ENCODE peak calls at places on chromosomes 1 and 21, in four cellular contexts. I is HepG2, Y is HCT116, A is K562. Q is an unnamed sample.
A peak's percentile ranks its signal among the peaks of the same experiment; 100 is the strongest.

GRCh38 chr1:28865997-28866650 is 48.2 kb upstream of the EPB41 start:
- DNase-seq in I (no peak), Y (no peak), A (no peak), Q (no peak)

GRCh38 chr1:201535046-201535777 is 3.7 kb upstream of the NAV1 start:
- DNase-seq in I (no peak), Y (peak; percentile 28), A (no peak), Q (no peak)

GRCh38 chr1:179550753-179551682 is 24.7 kb downstream of the NPHS2 start:
- DNase-seq in I (peak; percentile 23), Y (no peak), A (no peak), Q (no peak)

GRCh38 chr1:55937840-55938375 is 641.5 kb downstream of the PLPP3 start:
- DNase-seq in I (no peak), Y (no peak), A (no peak), Q (no peak)

GRCh38 chr1:41391834-41392527 is 30.7 kb downstream of the FOXO6 start:
- DNase-seq in I (no peak), Y (no peak), A (no peak), Q (no peak)

GRCh38 chr1:180250883-180251509 is 20.9 kb downstream of the LHX4 start:
- DNase-seq in I (no peak), Y (no peak), A (no peak), Q (no peak)

GRCh38 chr1:184027751-184028682 is 9.5 kb downstream of the COLGALT2 start:
- DNase-seq in I (no peak), Y (no peak), A (no peak), Q (no peak)

GRCh38 chr21:30257773-30258172 is 25.0 kb downstream of the KRTAP24-1 start:
- DNase-seq in I (no peak), Y (no peak), A (peak; percentile 25), Q (no peak)

GRCh38 chr1:212760126-212760823 is 31.3 kb downstream of the NSL1 start:
- DNase-seq in I (peak; percentile 22), Y (no peak), A (no peak), Q (no peak)

GRCh38 chr1:160007577-160008200 is 24.1 kb downstream of the PIGM start:
- DNase-seq in I (peak; percentile 41), Y (peak; percentile 31), A (peak; percentile 48), Q (no peak)

GRCh38 chr1:151621351-151621750 is 9.5 kb downstream of the SNX27 start:
- DNase-seq in I (no peak), Y (no peak), A (no peak), Q (no peak)
- TF ChIP-seq TCF7L2 in I (no peak), Y (no peak), A (no peak), Q (no peak)

DNA sequence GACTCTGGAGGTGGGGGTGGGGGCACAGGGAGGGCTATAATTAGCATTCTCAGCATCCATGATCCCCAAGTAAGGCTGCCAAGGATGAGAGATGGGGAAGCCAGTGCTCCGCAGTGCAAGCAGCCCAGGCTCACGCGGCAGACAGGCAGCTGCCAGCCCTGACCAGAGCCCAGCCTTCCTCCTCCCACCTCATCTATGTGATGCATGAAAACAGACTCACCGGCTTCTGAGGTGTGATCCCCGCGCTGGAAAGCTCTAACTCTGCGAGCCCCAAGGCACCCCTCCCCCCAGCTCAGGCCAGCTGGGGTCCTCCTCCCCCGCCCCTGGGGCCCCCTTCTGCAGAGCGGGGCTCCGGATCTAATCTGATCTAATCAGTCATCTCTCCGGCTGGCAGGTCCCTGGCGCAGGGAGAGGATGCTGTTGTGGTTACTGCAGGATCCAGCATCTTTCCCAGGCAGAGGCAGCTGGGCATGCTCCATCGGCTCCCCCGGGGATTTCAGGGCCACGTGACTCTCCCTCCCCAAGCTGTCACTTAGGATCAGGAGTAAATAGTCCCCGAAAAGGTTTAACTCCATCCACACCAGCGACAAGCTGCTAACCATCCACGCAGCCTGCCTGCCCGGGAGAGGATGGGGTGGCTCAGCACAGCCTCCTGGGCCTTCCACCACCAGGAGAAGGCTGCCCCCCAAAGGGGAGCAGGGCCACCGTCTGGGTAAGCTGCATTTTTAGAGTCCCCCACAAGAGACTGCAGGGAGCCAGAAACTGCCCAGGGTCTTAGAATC is at the start of gene PLEKHA6:
- DNase-seq in I (no peak), Y (no peak), A (peak; percentile 33), Q (no peak)
- TF ChIP-seq POLR2AphosphoS5 in I (no peak), Y (no peak), A (no peak), Q (no peak)

GRCh38 chr1:53539226-53539625 is 80.0 kb downstream of the DMRTB1 start:
- DNase-seq in I (no peak), Y (no peak), A (no peak), Q (no peak)
- TF ChIP-seq TCF7L2 in I (no peak), Y (no peak), A (no peak), Q (no peak)

GRCh38 chr1:172145231-172145651 is 275.2 kb upstream of the C1orf105 start:
- DNase-seq in I (no peak), Y (no peak), A (no peak), Q (no peak)
- TF ChIP-seq POLR2AphosphoS5 in I (no peak), Y (no peak), A (no peak), Q (no peak)

GRCh38 chr21:34330055-34330454 is 33.8 kb upstream of the KCNE2 start:
- DNase-seq in I (no peak), Y (no peak), A (peak; percentile 56), Q (no peak)
- TF ChIP-seq TCF7L2 in I (no peak), Y (no peak), A (no peak), Q (no peak)

DNA sequence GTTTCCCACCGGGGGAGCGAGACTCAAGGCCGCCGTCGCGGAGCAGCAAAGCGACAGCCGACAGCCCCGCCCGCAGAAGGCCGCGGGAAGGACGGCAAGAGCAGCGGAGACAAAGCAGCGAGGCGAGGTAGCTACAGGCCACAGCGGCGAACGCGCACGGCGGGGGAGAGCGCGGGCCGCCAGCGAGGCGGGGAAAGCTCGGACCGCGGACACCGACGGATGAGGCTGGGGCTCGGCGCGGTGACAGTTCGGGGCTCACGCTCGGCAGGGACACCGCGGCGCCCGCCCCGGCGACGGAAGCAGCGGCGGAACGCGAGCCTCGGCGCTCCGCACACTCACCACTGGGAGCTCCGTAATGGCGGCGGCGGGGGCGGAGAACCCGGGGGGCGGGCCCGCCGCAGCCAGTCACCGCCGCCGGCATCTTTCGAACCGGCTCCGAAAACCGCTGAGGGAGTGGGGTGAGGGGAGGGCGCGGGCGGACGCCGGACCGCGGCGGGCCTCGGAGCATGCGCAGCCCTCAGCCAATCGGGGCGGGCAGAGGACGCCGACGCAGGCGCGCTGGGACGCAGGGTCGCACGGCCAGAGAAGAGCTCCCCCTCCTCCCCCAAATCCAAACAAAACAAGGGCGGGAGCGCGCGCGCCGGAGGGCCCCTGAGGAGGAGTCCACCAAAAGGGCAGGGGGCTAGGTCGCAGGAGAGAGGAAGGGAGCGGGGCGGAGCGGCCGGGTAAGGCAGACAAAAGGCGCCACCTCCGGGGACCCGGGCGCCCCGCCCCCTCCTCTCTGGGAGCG is 602 bp downstream of the HP1BP3 start:
- DNase-seq in I (peak; percentile 95), Y (peak; percentile 85), A (peak; percentile 95), Q (peak; percentile 80)
- TF ChIP-seq POLR2AphosphoS5 in I (peak; percentile 66), Y (peak; percentile 74), A (peak; percentile 84), Q (no peak)

DNA sequence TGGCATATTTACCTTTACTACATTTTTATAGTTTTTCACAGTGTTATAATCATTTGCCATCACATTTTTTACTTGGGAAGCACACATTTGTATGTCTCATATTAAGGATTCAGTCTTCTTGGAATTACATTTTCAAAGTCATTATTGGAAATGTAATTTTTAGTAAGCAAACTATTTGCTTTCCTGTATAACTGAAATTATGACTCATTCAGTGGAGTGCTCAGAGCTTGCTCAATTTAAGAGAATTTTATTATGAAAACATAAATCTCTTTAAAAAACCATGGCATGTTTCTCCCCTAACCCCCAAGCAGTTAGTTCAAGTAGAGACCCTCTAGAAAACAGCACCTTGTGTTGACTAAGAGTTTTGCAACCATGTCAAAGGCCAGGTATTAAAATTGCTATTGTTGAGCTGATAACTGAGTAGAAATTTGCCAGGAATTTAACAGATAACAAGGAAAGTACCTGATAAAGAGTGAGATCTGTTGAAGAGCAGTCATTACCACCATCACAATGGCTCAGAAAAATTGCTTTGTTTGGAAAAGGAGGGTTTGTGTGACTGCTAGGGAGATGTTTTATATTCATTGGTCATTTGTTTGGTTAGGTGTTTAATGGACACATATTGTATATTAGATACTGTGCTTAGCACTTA is 105.9 kb downstream of the KCNK2 start:
- DNase-seq in I (no peak), Y (no peak), A (no peak), Q (no peak)
- TF ChIP-seq TCF7L2 in I (no peak), Y (no peak), A (no peak), Q (no peak)

GRCh38 chr1:189301235-189301634 is 1176.4 kb downstream of the BRINP3 start:
- DNase-seq in I (no peak), Y (no peak), A (no peak), Q (no peak)

GRCh38 chr1:189305279-189305678 is 1172.4 kb downstream of the BRINP3 start:
- DNase-seq in I (no peak), Y (no peak), A (no peak), Q (no peak)
- TF ChIP-seq POLR2AphosphoS5 in I (no peak), Y (no peak), A (no peak), Q (no peak)

Q was measured in Panc1.